ENCODE peak calls at places on chromosome 3, in six cellular contexts. Q is IMR-90, Z is OCI-LY7, I is MM.1S, K is HCT116, Y is mesenchymal stem cell. J is an unnamed sample.

GRCh38 chr3:71187715-71188114 is 395.8 kb downstream of the FOXP1 start:
- DNase-seq in Q (no peak), Z (no peak), I (no peak), K (no peak), Y (no peak), J (no peak)

GRCh38 chr3:146884291-146884690 is 279.1 kb upstream of the PLSCR5 start:
- DNase-seq in Q (no peak), Z (no peak), I (no peak), K (no peak), Y (no peak), J (no peak)

GRCh38 chr3:129004639-129005295 is 3.7 kb downstream of the EFCC1 start:
- DNase-seq in Q (no peak), Z (peak), I (no peak), K (no peak), Y (no peak), J (no peak)

GRCh38 chr3:78988324-78988723 is 779.5 kb downstream of the ROBO1 start:
- DNase-seq in Q (peak), Z (no peak), I (no peak), K (no peak), Y (no peak), J (no peak)

GRCh38 chr3:9428411-9428810 is 31.0 kb downstream of the SETD5 start:
- DNase-seq in Q (no peak), Z (no peak), I (no peak), K (no peak), Y (no peak), J (no peak)

GRCh38 chr3:149625795-149626194 is 32.0 kb downstream of the WWTR1 start:
- DNase-seq in Q (no peak), Z (no peak), I (no peak), K (no peak), Y (no peak), J (no peak)

GRCh38 chr3:104588442-104588841 is 778.3 kb upstream of the ALCAM start:
- DNase-seq in Q (no peak), Z (no peak), I (no peak), K (no peak), Y (no peak), J (no peak)

GRCh38 chr3:45582407-45582806 is 12.1 kb upstream of the LIMD1 start:
- DNase-seq in Q (peak), Z (no peak), I (no peak), K (no peak), Y (peak), J (no peak)

GRCh38 chr3:89335693-89336092 is 228.3 kb downstream of the EPHA3 start:
- DNase-seq in Q (no peak), Z (no peak), I (no peak), K (no peak), Y (no peak), J (no peak)

GRCh38 chr3:72414481-72415016 is 433.7 kb downstream of the SHQ1 start:
- DNase-seq in Q (no peak), Z (no peak), I (no peak), K (no peak), Y (peak), J (no peak)

GRCh38 chr3:152254031-152254430 is 14.7 kb upstream of the MBNL1 start:
- DNase-seq in Q (no peak), Z (peak), I (no peak), K (no peak), Y (no peak), J (peak)

GRCh38 chr3:20125912-20126311 is 60.1 kb downstream of the SGO1 start:
- DNase-seq in Q (no peak), Z (peak), I (peak), K (no peak), Y (no peak), J (peak)
- H3K4me2 ChIP-seq in Q (no peak), Z (peak), I (peak), K (no peak), Y (no peak), J (peak)

DNA sequence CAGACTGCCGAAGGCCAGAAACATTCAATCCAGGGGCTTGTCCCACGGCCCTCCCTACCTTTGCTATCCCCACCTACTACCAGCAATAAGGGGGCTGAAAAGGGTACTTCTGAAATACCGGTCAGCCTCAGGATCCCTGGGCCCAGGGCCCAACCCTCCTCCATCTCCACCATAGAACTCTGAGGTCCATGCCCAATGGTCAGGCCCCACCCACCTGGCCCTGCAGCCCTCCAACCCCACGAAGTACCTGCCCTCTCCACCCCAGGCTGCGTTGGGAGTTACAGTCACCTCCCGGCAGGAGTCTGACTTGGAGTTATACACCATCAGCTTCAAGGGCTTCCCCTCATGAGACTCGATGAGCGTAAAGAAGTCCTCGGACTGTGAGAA is 6.9 kb downstream of the GORASP1 start:
- DNase-seq in Q (no peak), Z (no peak), I (no peak), K (no peak), Y (no peak), J (no peak)
- H2AFZ ChIP-seq in Q (no peak), Z (no peak), I (no peak), K (no peak), Y (no peak), J (no peak)

GRCh38 chr3:123168605-123169004 is 33.1 kb upstream of the SEC22A start:
- DNase-seq in Q (no peak), Z (no peak), I (no peak), K (no peak), Y (no peak), J (no peak)
- H3K27ac ChIP-seq in Q (no peak), Z (no peak), I (no peak), K (no peak), Y (no peak), J (no peak)

DNA sequence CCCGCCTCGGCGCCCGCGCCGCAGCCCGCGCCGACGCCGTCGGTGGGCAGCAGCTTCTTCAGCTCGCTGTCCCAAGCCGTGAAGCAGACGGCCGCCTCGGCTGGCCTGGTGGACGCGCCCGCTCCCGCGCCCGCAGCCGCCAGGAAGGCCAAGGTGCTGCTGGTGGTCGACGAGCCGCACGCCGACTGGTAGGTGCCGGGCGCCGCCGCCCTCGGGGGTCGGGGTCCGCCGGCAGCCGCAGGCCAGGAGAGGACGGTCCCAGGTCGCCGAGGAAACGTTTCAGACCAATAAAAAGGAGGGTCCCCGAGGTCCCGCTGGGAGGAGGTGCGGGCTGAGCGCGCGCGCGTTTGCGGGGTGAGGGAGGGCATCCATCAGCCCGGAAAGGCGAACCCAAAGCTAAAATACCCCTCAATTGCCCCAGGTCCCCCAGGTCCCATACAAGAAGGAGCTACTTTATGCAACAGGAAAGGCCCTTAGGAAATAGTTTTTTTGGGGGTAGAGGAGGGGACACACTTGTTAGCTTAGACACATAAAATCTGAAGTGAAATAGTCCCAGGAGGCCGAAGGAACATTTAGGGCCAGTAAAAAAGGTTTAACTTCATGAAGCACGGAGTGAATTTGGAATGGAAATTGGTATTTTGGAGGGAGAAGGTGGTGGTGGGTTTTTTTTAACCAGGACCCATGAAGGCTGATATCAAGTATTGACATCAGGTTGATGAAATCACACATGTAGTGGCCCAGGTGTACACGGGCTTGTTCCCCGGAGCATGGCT is 739 bp downstream of the SYN2 start:
- DNase-seq in Q (no peak), Z (no peak), I (no peak), K (no peak), Y (no peak), J (no peak)
- H3K4me2 ChIP-seq in Q (no peak), Z (no peak), I (no peak), K (peak), Y (peak), J (no peak)

GRCh38 chr3:73812054-73812453 is 187.3 kb upstream of the PDZRN3 start:
- DNase-seq in Q (no peak), Z (no peak), I (no peak), K (no peak), Y (no peak), J (no peak)
- H2AFZ ChIP-seq in Q (no peak), Z (no peak), I (no peak), K (no peak), Y (no peak), J (no peak)

J was measured in Karpas-422.